ENCODE peak calls at places on chromosomes 4 and X, in seven cellular contexts. One of them, this sample, is unnamed.

GRCh38 chr4:112552668-112553067 is 36.7 kb upstream of the NEUROG2 start:
- DNase-seq in activated CD4-positive, alpha-beta T cell treated with anti-CD3 and anti-CD28 coated beads, Interleukin-2, amount 10 ng/mL, durations not matched to agents 7 days and 5 days: no peak
- DNase-seq in stimulated activated CD8-positive, alpha-beta memory T cell treated with anti-CD3 and anti-CD28 coated beads, Interleukin-15, amount 100 ng/mL, for 24 hours: no peak
- DNase-seq in caudate nucleus: no peak
- DNase-seq in T1000: no peak
- DNase-seq in glomerular endothelial cell: no peak
- DNase-seq in HCT116: peak; percentile 32
- DNase-seq in this sample: peak; percentile 22

GRCh38 chrX:133214316-133214715 is 3.8 kb downstream of the TFDP3 start:
- DNase-seq in activated CD4-positive, alpha-beta T cell treated with anti-CD3 and anti-CD28 coated beads, Interleukin-2, amount 10 ng/mL, durations not matched to agents 7 days and 5 days: no peak
- DNase-seq in stimulated activated CD8-positive, alpha-beta memory T cell treated with anti-CD3 and anti-CD28 coated beads, Interleukin-15, amount 100 ng/mL, for 24 hours: no peak
- DNase-seq in caudate nucleus: no peak
- DNase-seq in T1000: no peak
- DNase-seq in glomerular endothelial cell: no peak
- DNase-seq in HCT116: no peak
- DNase-seq in this sample: no peak

GRCh38 chrX:143476751-143477150 is 40.5 kb downstream of the SPANXN3 start:
- DNase-seq in activated CD4-positive, alpha-beta T cell treated with anti-CD3 and anti-CD28 coated beads, Interleukin-2, amount 10 ng/mL, durations not matched to agents 7 days and 5 days: no peak
- DNase-seq in stimulated activated CD8-positive, alpha-beta memory T cell treated with anti-CD3 and anti-CD28 coated beads, Interleukin-15, amount 100 ng/mL, for 24 hours: no peak
- DNase-seq in caudate nucleus: no peak
- DNase-seq in T1000: no peak
- DNase-seq in glomerular endothelial cell: no peak
- DNase-seq in HCT116: no peak
- DNase-seq in this sample: no peak

GRCh38 chr4:53951414-53951813 is 113.0 kb downstream of the CHIC2 start:
- DNase-seq in activated CD4-positive, alpha-beta T cell treated with anti-CD3 and anti-CD28 coated beads, Interleukin-2, amount 10 ng/mL, durations not matched to agents 7 days and 5 days: no peak
- DNase-seq in stimulated activated CD8-positive, alpha-beta memory T cell treated with anti-CD3 and anti-CD28 coated beads, Interleukin-15, amount 100 ng/mL, for 24 hours: no peak
- DNase-seq in caudate nucleus: no peak
- DNase-seq in T1000: no peak
- DNase-seq in glomerular endothelial cell: no peak
- DNase-seq in HCT116: no peak
- DNase-seq in this sample: no peak

GRCh38 chrX:153863251-153863991 is 22.6 kb downstream of the L1CAM start:
- DNase-seq in activated CD4-positive, alpha-beta T cell treated with anti-CD3 and anti-CD28 coated beads, Interleukin-2, amount 10 ng/mL, durations not matched to agents 7 days and 5 days: no peak
- DNase-seq in stimulated activated CD8-positive, alpha-beta memory T cell treated with anti-CD3 and anti-CD28 coated beads, Interleukin-15, amount 100 ng/mL, for 24 hours: no peak
- DNase-seq in caudate nucleus: no peak
- DNase-seq in T1000: no peak
- DNase-seq in glomerular endothelial cell: no peak
- DNase-seq in HCT116: no peak
- DNase-seq in this sample: no peak

GRCh38 chr4:2695661-2696060 is 60.5 kb downstream of the TNIP2 start:
- DNase-seq in activated CD4-positive, alpha-beta T cell treated with anti-CD3 and anti-CD28 coated beads, Interleukin-2, amount 10 ng/mL, durations not matched to agents 7 days and 5 days: no peak
- DNase-seq in stimulated activated CD8-positive, alpha-beta memory T cell treated with anti-CD3 and anti-CD28 coated beads, Interleukin-15, amount 100 ng/mL, for 24 hours: no peak
- DNase-seq in caudate nucleus: no peak
- DNase-seq in T1000: no peak
- DNase-seq in glomerular endothelial cell: no peak
- DNase-seq in HCT116: no peak
- DNase-seq in this sample: no peak

GRCh38 chr4:80989921-80990544 is 40.5 kb upstream of the BMP3 start:
- DNase-seq in activated CD4-positive, alpha-beta T cell treated with anti-CD3 and anti-CD28 coated beads, Interleukin-2, amount 10 ng/mL, durations not matched to agents 7 days and 5 days: peak; percentile 39
- DNase-seq in stimulated activated CD8-positive, alpha-beta memory T cell treated with anti-CD3 and anti-CD28 coated beads, Interleukin-15, amount 100 ng/mL, for 24 hours: no peak
- DNase-seq in caudate nucleus: no peak
- DNase-seq in T1000: peak; percentile 2
- DNase-seq in glomerular endothelial cell: peak; percentile 62
- DNase-seq in HCT116: peak; percentile 50
- DNase-seq in this sample: peak; percentile 64

GRCh38 chr4:55545681-55546632 is 752 bp downstream of the CLOCK start:
- DNase-seq in activated CD4-positive, alpha-beta T cell treated with anti-CD3 and anti-CD28 coated beads, Interleukin-2, amount 10 ng/mL, durations not matched to agents 7 days and 5 days: peak; percentile 52
- DNase-seq in stimulated activated CD8-positive, alpha-beta memory T cell treated with anti-CD3 and anti-CD28 coated beads, Interleukin-15, amount 100 ng/mL, for 24 hours: peak; percentile 39
- DNase-seq in caudate nucleus: peak; percentile 79
- DNase-seq in T1000: peak; percentile 77
- DNase-seq in glomerular endothelial cell: no peak
- DNase-seq in HCT116: peak; percentile 34
- DNase-seq in this sample: peak; percentile 83

GRCh38 chr4:8217871-8218270 is 18.8 kb downstream of the SH3TC1 start:
- DNase-seq in activated CD4-positive, alpha-beta T cell treated with anti-CD3 and anti-CD28 coated beads, Interleukin-2, amount 10 ng/mL, durations not matched to agents 7 days and 5 days: no peak
- DNase-seq in stimulated activated CD8-positive, alpha-beta memory T cell treated with anti-CD3 and anti-CD28 coated beads, Interleukin-15, amount 100 ng/mL, for 24 hours: no peak
- DNase-seq in caudate nucleus: no peak
- DNase-seq in T1000: no peak
- DNase-seq in glomerular endothelial cell: no peak
- DNase-seq in HCT116: no peak
- DNase-seq in this sample: no peak

GRCh38 chrX:107029752-107030151 is 29.7 kb upstream of the MORC4 start:
- DNase-seq in activated CD4-positive, alpha-beta T cell treated with anti-CD3 and anti-CD28 coated beads, Interleukin-2, amount 10 ng/mL, durations not matched to agents 7 days and 5 days: no peak
- DNase-seq in stimulated activated CD8-positive, alpha-beta memory T cell treated with anti-CD3 and anti-CD28 coated beads, Interleukin-15, amount 100 ng/mL, for 24 hours: no peak
- DNase-seq in caudate nucleus: no peak
- DNase-seq in T1000: no peak
- DNase-seq in glomerular endothelial cell: no peak
- DNase-seq in HCT116: no peak
- DNase-seq in this sample: no peak

GRCh38 chr4:184815046-184815877 is 10.5 kb downstream of the ACSL1 start:
- DNase-seq in activated CD4-positive, alpha-beta T cell treated with anti-CD3 and anti-CD28 coated beads, Interleukin-2, amount 10 ng/mL, durations not matched to agents 7 days and 5 days: no peak
- DNase-seq in stimulated activated CD8-positive, alpha-beta memory T cell treated with anti-CD3 and anti-CD28 coated beads, Interleukin-15, amount 100 ng/mL, for 24 hours: no peak
- DNase-seq in caudate nucleus: peak; percentile 27
- DNase-seq in T1000: no peak
- DNase-seq in glomerular endothelial cell: no peak
- DNase-seq in HCT116: peak; percentile 60
- DNase-seq in this sample: peak; percentile 34

GRCh38 chr4:4627906-4628305 is 86.1 kb upstream of the STX18 start:
- DNase-seq in activated CD4-positive, alpha-beta T cell treated with anti-CD3 and anti-CD28 coated beads, Interleukin-2, amount 10 ng/mL, durations not matched to agents 7 days and 5 days: no peak
- DNase-seq in stimulated activated CD8-positive, alpha-beta memory T cell treated with anti-CD3 and anti-CD28 coated beads, Interleukin-15, amount 100 ng/mL, for 24 hours: no peak
- DNase-seq in caudate nucleus: no peak
- DNase-seq in T1000: no peak
- DNase-seq in glomerular endothelial cell: no peak
- DNase-seq in HCT116: no peak
- DNase-seq in this sample: no peak

GRCh38 chrX:20789103-20789502 is 522.4 kb upstream of the RPS6KA3 start:
- DNase-seq in activated CD4-positive, alpha-beta T cell treated with anti-CD3 and anti-CD28 coated beads, Interleukin-2, amount 10 ng/mL, durations not matched to agents 7 days and 5 days: no peak
- DNase-seq in stimulated activated CD8-positive, alpha-beta memory T cell treated with anti-CD3 and anti-CD28 coated beads, Interleukin-15, amount 100 ng/mL, for 24 hours: no peak
- DNase-seq in caudate nucleus: no peak
- DNase-seq in T1000: no peak
- DNase-seq in glomerular endothelial cell: no peak
- DNase-seq in HCT116: no peak
- DNase-seq in this sample: no peak

GRCh38 chr4:163603246-163603645 is 108.8 kb downstream of the TMA16 start:
- DNase-seq in activated CD4-positive, alpha-beta T cell treated with anti-CD3 and anti-CD28 coated beads, Interleukin-2, amount 10 ng/mL, durations not matched to agents 7 days and 5 days: no peak
- DNase-seq in stimulated activated CD8-positive, alpha-beta memory T cell treated with anti-CD3 and anti-CD28 coated beads, Interleukin-15, amount 100 ng/mL, for 24 hours: no peak
- DNase-seq in caudate nucleus: no peak
- DNase-seq in T1000: no peak
- DNase-seq in glomerular endothelial cell: no peak
- DNase-seq in HCT116: no peak
- DNase-seq in this sample: no peak

GRCh38 chr4:1767770-1768366 is 25.2 kb upstream of the FGFR3 start:
- DNase-seq in activated CD4-positive, alpha-beta T cell treated with anti-CD3 and anti-CD28 coated beads, Interleukin-2, amount 10 ng/mL, durations not matched to agents 7 days and 5 days: no peak
- DNase-seq in stimulated activated CD8-positive, alpha-beta memory T cell treated with anti-CD3 and anti-CD28 coated beads, Interleukin-15, amount 100 ng/mL, for 24 hours: no peak
- DNase-seq in caudate nucleus: no peak
- DNase-seq in T1000: no peak
- DNase-seq in glomerular endothelial cell: no peak
- DNase-seq in HCT116: no peak
- DNase-seq in this sample: peak; percentile 52

GRCh38 chr4:47213971-47214370 is 182.6 kb downstream of the GABRB1 start:
- DNase-seq in activated CD4-positive, alpha-beta T cell treated with anti-CD3 and anti-CD28 coated beads, Interleukin-2, amount 10 ng/mL, durations not matched to agents 7 days and 5 days: no peak
- DNase-seq in stimulated activated CD8-positive, alpha-beta memory T cell treated with anti-CD3 and anti-CD28 coated beads, Interleukin-15, amount 100 ng/mL, for 24 hours: no peak
- DNase-seq in caudate nucleus: no peak
- DNase-seq in T1000: peak; percentile 33
- DNase-seq in glomerular endothelial cell: no peak
- DNase-seq in HCT116: no peak
- DNase-seq in this sample: peak; percentile 98

GRCh38 chr4:13541720-13542576 is 2.4 kb downstream of the NKX3-2 start:
- DNase-seq in activated CD4-positive, alpha-beta T cell treated with anti-CD3 and anti-CD28 coated beads, Interleukin-2, amount 10 ng/mL, durations not matched to agents 7 days and 5 days: peak; percentile 35
- DNase-seq in stimulated activated CD8-positive, alpha-beta memory T cell treated with anti-CD3 and anti-CD28 coated beads, Interleukin-15, amount 100 ng/mL, for 24 hours: no peak
- DNase-seq in caudate nucleus: no peak
- DNase-seq in T1000: no peak
- DNase-seq in glomerular endothelial cell: no peak
- DNase-seq in HCT116: no peak
- DNase-seq in this sample: no peak

GRCh38 chr4:147057631-147057980 is 111.9 kb upstream of the TTC29 start:
- DNase-seq in activated CD4-positive, alpha-beta T cell treated with anti-CD3 and anti-CD28 coated beads, Interleukin-2, amount 10 ng/mL, durations not matched to agents 7 days and 5 days: no peak
- DNase-seq in stimulated activated CD8-positive, alpha-beta memory T cell treated with anti-CD3 and anti-CD28 coated beads, Interleukin-15, amount 100 ng/mL, for 24 hours: no peak
- DNase-seq in caudate nucleus: no peak
- DNase-seq in T1000: no peak
- DNase-seq in glomerular endothelial cell: no peak
- DNase-seq in HCT116: no peak
- DNase-seq in this sample: peak; percentile 40

GRCh38 chr4:82515705-82516104 is 46.1 kb downstream of the TMEM150C start:
- DNase-seq in activated CD4-positive, alpha-beta T cell treated with anti-CD3 and anti-CD28 coated beads, Interleukin-2, amount 10 ng/mL, durations not matched to agents 7 days and 5 days: no peak
- DNase-seq in stimulated activated CD8-positive, alpha-beta memory T cell treated with anti-CD3 and anti-CD28 coated beads, Interleukin-15, amount 100 ng/mL, for 24 hours: no peak
- DNase-seq in caudate nucleus: peak; percentile 49
- DNase-seq in T1000: peak; percentile 11
- DNase-seq in glomerular endothelial cell: peak; percentile 67
- DNase-seq in HCT116: no peak
- DNase-seq in this sample: peak; percentile 18

GRCh38 chrX:151004085-151004484 is 20.9 kb downstream of the HMGB3 start:
- DNase-seq in activated CD4-positive, alpha-beta T cell treated with anti-CD3 and anti-CD28 coated beads, Interleukin-2, amount 10 ng/mL, durations not matched to agents 7 days and 5 days: no peak
- DNase-seq in stimulated activated CD8-positive, alpha-beta memory T cell treated with anti-CD3 and anti-CD28 coated beads, Interleukin-15, amount 100 ng/mL, for 24 hours: no peak
- DNase-seq in caudate nucleus: no peak
- DNase-seq in T1000: no peak
- DNase-seq in glomerular endothelial cell: no peak
- DNase-seq in HCT116: no peak
- DNase-seq in this sample: peak; percentile 1

GRCh38 chr4:153082322-153083301 is 121.6 kb upstream of the TRIM2 start:
- DNase-seq in activated CD4-positive, alpha-beta T cell treated with anti-CD3 and anti-CD28 coated beads, Interleukin-2, amount 10 ng/mL, durations not matched to agents 7 days and 5 days: no peak
- DNase-seq in stimulated activated CD8-positive, alpha-beta memory T cell treated with anti-CD3 and anti-CD28 coated beads, Interleukin-15, amount 100 ng/mL, for 24 hours: no peak
- DNase-seq in caudate nucleus: no peak
- DNase-seq in T1000: no peak
- DNase-seq in glomerular endothelial cell: no peak
- DNase-seq in HCT116: no peak
- DNase-seq in this sample: peak; percentile 13

GRCh38 chr4:1490011-1490905 is 84.0 kb upstream of the NKX1-1 start:
- DNase-seq in activated CD4-positive, alpha-beta T cell treated with anti-CD3 and anti-CD28 coated beads, Interleukin-2, amount 10 ng/mL, durations not matched to agents 7 days and 5 days: no peak
- DNase-seq in stimulated activated CD8-positive, alpha-beta memory T cell treated with anti-CD3 and anti-CD28 coated beads, Interleukin-15, amount 100 ng/mL, for 24 hours: no peak
- DNase-seq in caudate nucleus: no peak
- DNase-seq in T1000: no peak
- DNase-seq in glomerular endothelial cell: no peak
- DNase-seq in HCT116: no peak
- DNase-seq in this sample: no peak

GRCh38 chr4:104418313-104418712 is 76.4 kb downstream of the CXXC4 start:
- DNase-seq in activated CD4-positive, alpha-beta T cell treated with anti-CD3 and anti-CD28 coated beads, Interleukin-2, amount 10 ng/mL, durations not matched to agents 7 days and 5 days: no peak
- DNase-seq in stimulated activated CD8-positive, alpha-beta memory T cell treated with anti-CD3 and anti-CD28 coated beads, Interleukin-15, amount 100 ng/mL, for 24 hours: no peak
- DNase-seq in caudate nucleus: no peak
- DNase-seq in T1000: no peak
- DNase-seq in glomerular endothelial cell: no peak
- DNase-seq in HCT116: peak; percentile 8
- DNase-seq in this sample: no peak

GRCh38 chr4:142817442-142817841 is 28.7 kb downstream of the INPP4B start:
- DNase-seq in activated CD4-positive, alpha-beta T cell treated with anti-CD3 and anti-CD28 coated beads, Interleukin-2, amount 10 ng/mL, durations not matched to agents 7 days and 5 days: peak; percentile 59
- DNase-seq in stimulated activated CD8-positive, alpha-beta memory T cell treated with anti-CD3 and anti-CD28 coated beads, Interleukin-15, amount 100 ng/mL, for 24 hours: no peak
- DNase-seq in caudate nucleus: no peak
- DNase-seq in T1000: peak; percentile 32
- DNase-seq in glomerular endothelial cell: no peak
- DNase-seq in HCT116: peak; percentile 88
- DNase-seq in this sample: peak; percentile 48

GRCh38 chrX:102835504-102836146 is 101.4 kb upstream of the RAB40AL start:
- DNase-seq in activated CD4-positive, alpha-beta T cell treated with anti-CD3 and anti-CD28 coated beads, Interleukin-2, amount 10 ng/mL, durations not matched to agents 7 days and 5 days: peak; percentile 9
- DNase-seq in stimulated activated CD8-positive, alpha-beta memory T cell treated with anti-CD3 and anti-CD28 coated beads, Interleukin-15, amount 100 ng/mL, for 24 hours: no peak
- DNase-seq in caudate nucleus: no peak
- DNase-seq in T1000: no peak
- DNase-seq in glomerular endothelial cell: no peak
- DNase-seq in HCT116: no peak
- DNase-seq in this sample: peak; percentile 27

GRCh38 chrX:153438522-153438921 is 7.3 kb downstream of the TREX2 start:
- DNase-seq in activated CD4-positive, alpha-beta T cell treated with anti-CD3 and anti-CD28 coated beads, Interleukin-2, amount 10 ng/mL, durations not matched to agents 7 days and 5 days: no peak
- DNase-seq in stimulated activated CD8-positive, alpha-beta memory T cell treated with anti-CD3 and anti-CD28 coated beads, Interleukin-15, amount 100 ng/mL, for 24 hours: no peak
- DNase-seq in caudate nucleus: no peak
- DNase-seq in T1000: no peak
- DNase-seq in glomerular endothelial cell: no peak
- DNase-seq in HCT116: no peak
- DNase-seq in this sample: peak; percentile 11

GRCh38 chr4:33649015-33649414 is 2595.3 kb downstream of the ARAP2 start:
- DNase-seq in activated CD4-positive, alpha-beta T cell treated with anti-CD3 and anti-CD28 coated beads, Interleukin-2, amount 10 ng/mL, durations not matched to agents 7 days and 5 days: no peak
- DNase-seq in stimulated activated CD8-positive, alpha-beta memory T cell treated with anti-CD3 and anti-CD28 coated beads, Interleukin-15, amount 100 ng/mL, for 24 hours: no peak
- DNase-seq in caudate nucleus: no peak
- DNase-seq in T1000: no peak
- DNase-seq in glomerular endothelial cell: no peak
- DNase-seq in HCT116: peak; percentile 21
- DNase-seq in this sample: peak; percentile 67

GRCh38 chr4:75659512-75660031 is 13.6 kb downstream of the G3BP2 start:
- DNase-seq in activated CD4-positive, alpha-beta T cell treated with anti-CD3 and anti-CD28 coated beads, Interleukin-2, amount 10 ng/mL, durations not matched to agents 7 days and 5 days: no peak
- DNase-seq in stimulated activated CD8-positive, alpha-beta memory T cell treated with anti-CD3 and anti-CD28 coated beads, Interleukin-15, amount 100 ng/mL, for 24 hours: no peak
- DNase-seq in caudate nucleus: no peak
- DNase-seq in T1000: no peak
- DNase-seq in glomerular endothelial cell: no peak
- DNase-seq in HCT116: no peak
- DNase-seq in this sample: no peak

GRCh38 chr4:22987861-22988260 is 295.1 kb downstream of the GBA3 start:
- DNase-seq in activated CD4-positive, alpha-beta T cell treated with anti-CD3 and anti-CD28 coated beads, Interleukin-2, amount 10 ng/mL, durations not matched to agents 7 days and 5 days: no peak
- DNase-seq in stimulated activated CD8-positive, alpha-beta memory T cell treated with anti-CD3 and anti-CD28 coated beads, Interleukin-15, amount 100 ng/mL, for 24 hours: no peak
- DNase-seq in caudate nucleus: peak; percentile 20
- DNase-seq in T1000: peak; percentile 56
- DNase-seq in glomerular endothelial cell: no peak
- DNase-seq in HCT116: no peak
- DNase-seq in this sample: peak; percentile 7

GRCh38 chr4:158428242-158428641 is 93.4 kb upstream of the RXFP1 start:
- DNase-seq in activated CD4-positive, alpha-beta T cell treated with anti-CD3 and anti-CD28 coated beads, Interleukin-2, amount 10 ng/mL, durations not matched to agents 7 days and 5 days: no peak
- DNase-seq in stimulated activated CD8-positive, alpha-beta memory T cell treated with anti-CD3 and anti-CD28 coated beads, Interleukin-15, amount 100 ng/mL, for 24 hours: no peak
- DNase-seq in caudate nucleus: no peak
- DNase-seq in T1000: no peak
- DNase-seq in glomerular endothelial cell: no peak
- DNase-seq in HCT116: no peak
- DNase-seq in this sample: no peak

GRCh38 chr4:7723625-7724024 is 216.0 kb downstream of the AFAP1 start:
- DNase-seq in activated CD4-positive, alpha-beta T cell treated with anti-CD3 and anti-CD28 coated beads, Interleukin-2, amount 10 ng/mL, durations not matched to agents 7 days and 5 days: no peak
- DNase-seq in stimulated activated CD8-positive, alpha-beta memory T cell treated with anti-CD3 and anti-CD28 coated beads, Interleukin-15, amount 100 ng/mL, for 24 hours: no peak
- DNase-seq in caudate nucleus: no peak
- DNase-seq in T1000: no peak
- DNase-seq in glomerular endothelial cell: no peak
- DNase-seq in HCT116: no peak
- DNase-seq in this sample: no peak

GRCh38 chrX:1685460-1685859 is 70.6 kb downstream of the ASMT start:
- DNase-seq in activated CD4-positive, alpha-beta T cell treated with anti-CD3 and anti-CD28 coated beads, Interleukin-2, amount 10 ng/mL, durations not matched to agents 7 days and 5 days: no peak
- DNase-seq in stimulated activated CD8-positive, alpha-beta memory T cell treated with anti-CD3 and anti-CD28 coated beads, Interleukin-15, amount 100 ng/mL, for 24 hours: no peak
- DNase-seq in caudate nucleus: no peak
- DNase-seq in T1000: no peak
- DNase-seq in glomerular endothelial cell: no peak
- DNase-seq in HCT116: no peak
- DNase-seq in this sample: no peak

GRCh38 chr4:86972997-86973396 is 38.2 kb downstream of the AFF1 start:
- DNase-seq in activated CD4-positive, alpha-beta T cell treated with anti-CD3 and anti-CD28 coated beads, Interleukin-2, amount 10 ng/mL, durations not matched to agents 7 days and 5 days: no peak
- DNase-seq in stimulated activated CD8-positive, alpha-beta memory T cell treated with anti-CD3 and anti-CD28 coated beads, Interleukin-15, amount 100 ng/mL, for 24 hours: no peak
- DNase-seq in caudate nucleus: no peak
- DNase-seq in T1000: no peak
- DNase-seq in glomerular endothelial cell: no peak
- DNase-seq in HCT116: no peak
- DNase-seq in this sample: peak; percentile 28

GRCh38 chrX:128928636-128929035 is 594.7 kb downstream of the SMARCA1 start:
- DNase-seq in activated CD4-positive, alpha-beta T cell treated with anti-CD3 and anti-CD28 coated beads, Interleukin-2, amount 10 ng/mL, durations not matched to agents 7 days and 5 days: no peak
- DNase-seq in stimulated activated CD8-positive, alpha-beta memory T cell treated with anti-CD3 and anti-CD28 coated beads, Interleukin-15, amount 100 ng/mL, for 24 hours: no peak
- DNase-seq in caudate nucleus: no peak
- DNase-seq in T1000: no peak
- DNase-seq in glomerular endothelial cell: no peak
- DNase-seq in HCT116: no peak
- DNase-seq in this sample: no peak

GRCh38 chrX:37302569-37302968 is 46.6 kb upstream of the PRRG1 start:
- DNase-seq in activated CD4-positive, alpha-beta T cell treated with anti-CD3 and anti-CD28 coated beads, Interleukin-2, amount 10 ng/mL, durations not matched to agents 7 days and 5 days: no peak
- DNase-seq in stimulated activated CD8-positive, alpha-beta memory T cell treated with anti-CD3 and anti-CD28 coated beads, Interleukin-15, amount 100 ng/mL, for 24 hours: no peak
- DNase-seq in caudate nucleus: no peak
- DNase-seq in T1000: no peak
- DNase-seq in glomerular endothelial cell: no peak
- DNase-seq in HCT116: peak; percentile 10
- DNase-seq in this sample: peak; percentile 35

GRCh38 chr4:28730304-28730703 is 1869.7 kb downstream of the STIM2 start:
- DNase-seq in activated CD4-positive, alpha-beta T cell treated with anti-CD3 and anti-CD28 coated beads, Interleukin-2, amount 10 ng/mL, durations not matched to agents 7 days and 5 days: no peak
- DNase-seq in stimulated activated CD8-positive, alpha-beta memory T cell treated with anti-CD3 and anti-CD28 coated beads, Interleukin-15, amount 100 ng/mL, for 24 hours: no peak
- DNase-seq in caudate nucleus: no peak
- DNase-seq in T1000: no peak
- DNase-seq in glomerular endothelial cell: no peak
- DNase-seq in HCT116: no peak
- DNase-seq in this sample: no peak

GRCh38 chrX:132615396-132616131 is 126.7 kb upstream of the MBNL3 start:
- DNase-seq in activated CD4-positive, alpha-beta T cell treated with anti-CD3 and anti-CD28 coated beads, Interleukin-2, amount 10 ng/mL, durations not matched to agents 7 days and 5 days: peak; percentile 39
- DNase-seq in stimulated activated CD8-positive, alpha-beta memory T cell treated with anti-CD3 and anti-CD28 coated beads, Interleukin-15, amount 100 ng/mL, for 24 hours: peak; percentile 2
- DNase-seq in caudate nucleus: no peak
- DNase-seq in T1000: peak; percentile 24
- DNase-seq in glomerular endothelial cell: no peak
- DNase-seq in HCT116: peak; percentile 29
- DNase-seq in this sample: peak; percentile 60